ENCODE peak calls at places on chromosomes 16 and 17, in five cellular contexts. Q is BE2C, D is OCI-LY7, E is endodermal cell, F is dorsolateral prefrontal cortex. K is an unnamed sample.

GRCh38 chr17:65472602-65473001 is 88.8 kb downstream of the AXIN2 start:
- DNase-seq in F (no peak), Q (no peak), E (no peak), D (no peak), K (peak; percentile 76)

GRCh38 chr16:56277040-56277439 is 85.8 kb downstream of the GNAO1 start:
- DNase-seq in F (no peak), D (no peak), E (peak; percentile 89), Q (peak; percentile 60), K (no peak)

GRCh38 chr17:34980681-34981537 is 597 bp downstream of the LIG3 start:
- DNase-seq in E (peak; percentile 92), D (peak; percentile 84), F (peak; percentile 61), Q (peak; percentile 81), K (peak; percentile 86)

GRCh38 chr17:29250666-29251065 is 4.0 kb downstream of the CRYBA1 start:
- DNase-seq in Q (no peak), D (no peak), E (no peak), F (no peak), K (peak; percentile 71)

GRCh38 chr17:8503368-8503767 is 67.7 kb downstream of the NDEL1 start:
- DNase-seq in E (no peak), D (no peak), F (no peak), Q (no peak), K (no peak)

GRCh38 chr16:70746708-70747424 is 54.1 kb downstream of the VAC14 start:
- DNase-seq in E (no peak), D (peak; percentile 10), F (no peak), Q (no peak), K (peak; percentile 91)

GRCh38 chr16:77273-77806 is 685 bp upstream of the MPG start:
- DNase-seq in D (peak; percentile 62), Q (peak; percentile 60), E (peak; percentile 85), F (no peak), K (peak; percentile 85)

GRCh38 chr16:48408688-48409087 is 23.5 kb upstream of the SIAH1 start:
- DNase-seq in E (no peak), F (no peak), D (no peak), Q (no peak), K (peak; percentile 72)

GRCh38 chr16:26801628-26802027 is 265.1 kb upstream of the C16orf82 start:
- DNase-seq in Q (no peak), D (no peak), F (no peak), E (no peak), K (no peak)

GRCh38 chr17:2054740-2055493 is at the start of gene HIC1:
- DNase-seq in E (peak; percentile 95), D (peak; percentile 78), F (peak; percentile 47), Q (peak; percentile 67), K (peak; percentile 83)

GRCh38 chr17:20988896-20989295 is 53.9 kb downstream of the USP22 start:
- DNase-seq in E (peak; percentile 43), D (no peak), Q (no peak), F (no peak), K (no peak)

GRCh38 chr17:69773081-69773480 is 301.9 kb upstream of the KCNJ16 start:
- DNase-seq in F (no peak), D (no peak), E (no peak), Q (no peak), K (no peak)

GRCh38 chr17:2222301-2222700 is 81.3 kb downstream of the SMG6 start:
- DNase-seq in D (no peak), E (no peak), F (no peak), Q (no peak), K (no peak)

GRCh38 chr16:2663553-2664521 is 18.5 kb upstream of the KCTD5 start:
- DNase-seq in E (no peak), Q (no peak), D (no peak), F (no peak), K (peak; percentile 31)

GRCh38 chr17:57817299-57817698 is 32.5 kb downstream of the MRPS23 start:
- DNase-seq in Q (no peak), D (no peak), E (peak; percentile 35), F (no peak), K (no peak)

GRCh38 chr17:57819867-57820266 is 30.0 kb downstream of the MRPS23 start:
- DNase-seq in Q (no peak), F (no peak), D (no peak), E (peak; percentile 26), K (no peak)

GRCh38 chr17:57823469-57824401 is 26.1 kb downstream of the MRPS23 start:
- DNase-seq in D (no peak), Q (no peak), E (no peak), F (no peak), K (peak; percentile 17)

GRCh38 chr17:57818066-57818465 is 31.8 kb downstream of the MRPS23 start:
- DNase-seq in E (peak; percentile 33), Q (no peak), F (no peak), D (no peak), K (no peak)

DNA sequence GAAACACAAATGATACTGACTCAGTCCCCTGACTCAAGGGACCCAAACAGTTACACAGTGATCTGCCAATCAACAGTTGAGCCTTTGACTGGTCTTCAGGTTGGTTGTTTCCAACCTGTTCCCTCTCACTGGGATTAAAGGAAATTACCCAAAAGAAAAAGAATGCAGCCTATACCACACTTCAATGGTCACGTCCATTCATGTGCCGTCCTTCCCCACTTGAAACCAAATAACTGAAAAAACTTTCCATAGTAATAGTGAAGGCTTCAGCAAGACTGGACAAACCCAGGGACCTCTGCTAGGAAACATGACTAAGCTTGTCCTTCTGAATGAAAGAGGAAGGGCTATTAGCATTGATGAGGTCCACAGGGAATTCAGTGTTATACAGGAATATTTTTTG is 30.6 kb downstream of the MRPS23 start:
- DNase-seq in D (no peak), F (no peak), E (peak; percentile 29), Q (no peak), K (no peak)
- TF ChIP-seq CTCF in D (no peak), F (no peak), E (no peak), Q (no peak), K (no peak)

GRCh38 chr16:57301126-57301817 is 16.8 kb upstream of the PLLP start:
- DNase-seq in F (peak; percentile 64), E (peak; percentile 61), Q (no peak), D (no peak), K (no peak)
- H3K4me3 ChIP-seq in F (peak overlapping the region; percentile 27), E (peak overlapping the region; percentile 78), Q (no peak overlapping the region), D (no peak overlapping the region), K (no peak overlapping the region)

GRCh38 chr16:87459833-87460232 is 33.0 kb downstream of the ZCCHC14 start:
- DNase-seq in D (no peak), Q (no peak), F (no peak), E (no peak), K (no peak)

GRCh38 chr16:87463722-87464690 is 28.8 kb downstream of the ZCCHC14 start:
- DNase-seq in E (no peak), F (no peak), Q (no peak), D (peak; percentile 13), K (peak; percentile 83)

GRCh38 chr16:87459027-87459426 is 33.8 kb downstream of the ZCCHC14 start:
- DNase-seq in E (no peak), D (no peak), F (no peak), Q (no peak), K (no peak)

GRCh38 chr16:87460936-87461335 is 31.9 kb downstream of the ZCCHC14 start:
- DNase-seq in F (no peak), E (no peak), D (no peak), Q (no peak), K (no peak)

DNA sequence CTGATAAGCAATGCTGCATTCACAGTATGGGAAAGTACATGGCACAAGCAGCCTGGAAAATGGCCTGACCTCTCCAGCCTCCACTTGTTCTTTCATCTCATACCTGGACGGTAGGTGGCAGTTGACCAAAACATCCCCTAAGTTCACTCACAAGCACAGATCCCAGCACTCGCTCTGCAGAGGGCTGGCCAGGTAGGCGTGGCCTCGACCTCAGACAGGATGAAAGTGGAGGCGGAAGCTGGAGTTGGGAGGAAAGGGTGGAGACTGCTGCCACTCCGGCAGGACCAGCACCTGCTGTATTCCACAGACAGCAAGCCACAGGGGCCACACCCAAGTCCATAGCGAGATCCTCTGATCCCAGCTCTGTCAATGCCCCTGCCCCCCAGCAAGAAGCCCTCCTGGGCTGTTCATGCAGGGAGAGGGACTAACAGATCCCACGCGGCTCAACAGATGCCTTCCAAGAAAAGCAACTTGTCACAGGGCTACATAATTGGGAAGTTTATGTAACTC is 31.3 kb downstream of the ZCCHC14 start:
- DNase-seq in Q (peak; percentile 81), E (peak; percentile 98), F (peak; percentile 43), D (peak; percentile 59), K (peak; percentile 42)
- TF ChIP-seq CTCF in Q (peak; percentile 69), E (peak; percentile 82), F (no peak), D (peak; percentile 76), K (peak; percentile 22)

GRCh38 chr16:89054714-89055113 is 38.9 kb upstream of the ACSF3 start:
- DNase-seq in D (no peak), F (no peak), Q (no peak), E (no peak), K (no peak)

GRCh38 chr16:89056592-89056991 is 37.1 kb upstream of the ACSF3 start:
- DNase-seq in Q (no peak), D (no peak), F (no peak), E (no peak), K (no peak)

GRCh38 chr16:89055313-89055712 is 38.3 kb upstream of the ACSF3 start:
- DNase-seq in F (no peak), E (no peak), D (no peak), Q (no peak), K (no peak)

GRCh38 chr16:89057738-89058137 is 35.9 kb upstream of the ACSF3 start:
- DNase-seq in F (no peak), Q (no peak), E (no peak), D (no peak), K (no peak)

GRCh38 chr16:89055894-89056555 is 37.6 kb upstream of the ACSF3 start:
- DNase-seq in F (no peak), D (no peak), Q (no peak), E (no peak), K (no peak)
- H3K4me3 ChIP-seq in F (no peak overlapping the region), D (no peak overlapping the region), Q (no peak overlapping the region), E (no peak overlapping the region), K (no peak overlapping the region)

GRCh38 chr17:63435681-63436522 is 10.2 kb downstream of the CYB561 start:
- DNase-seq in F (no peak), E (peak; percentile 87), Q (peak; percentile 55), D (peak; percentile 75), K (no peak)
- TF ChIP-seq CTCF in F (no peak), E (peak; percentile 62), Q (no peak), D (peak; percentile 69), K (no peak)

DNA sequence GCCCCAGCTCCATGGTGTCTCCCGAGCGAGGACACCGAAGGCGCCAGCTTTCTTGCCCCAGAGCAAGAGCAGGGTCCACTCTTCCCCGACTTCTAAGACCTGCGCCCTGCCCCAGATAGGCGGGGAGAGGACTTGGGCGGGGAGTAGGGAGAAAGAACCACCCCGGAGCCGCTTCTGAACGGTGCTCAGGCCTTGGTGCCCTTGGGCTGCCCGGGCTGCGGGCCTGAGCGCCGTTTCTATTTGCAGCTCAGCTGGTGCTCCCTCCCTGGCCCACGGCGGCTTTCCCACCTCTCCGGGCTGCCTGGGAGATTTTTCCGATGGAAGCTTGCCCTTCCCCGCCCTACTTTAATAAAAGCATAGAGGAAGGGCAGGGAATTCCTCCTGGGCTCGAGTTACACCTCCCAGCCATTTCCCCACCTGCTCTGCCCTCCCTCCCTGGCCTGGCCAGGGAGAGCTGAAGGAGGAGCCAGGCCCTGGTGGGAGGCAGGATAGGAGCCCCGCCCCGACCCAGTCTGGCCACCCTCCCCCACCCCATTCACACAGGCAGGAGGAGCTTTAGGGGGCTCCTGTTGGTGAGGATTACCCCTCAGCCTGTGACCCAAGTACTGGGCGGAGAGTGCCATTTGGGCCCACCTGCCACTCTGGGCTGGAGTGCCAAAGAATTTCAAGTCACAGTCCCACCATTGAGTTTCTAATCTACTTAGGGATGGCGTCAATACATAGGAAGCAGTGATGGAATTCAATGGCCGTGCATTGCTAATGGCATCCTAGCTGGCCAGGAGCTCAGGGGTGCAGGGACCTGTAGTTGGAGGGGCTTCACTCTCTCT is 2.0 kb downstream of the MMP15 start:
- DNase-seq in E (peak; percentile 93), D (no peak), F (no peak), Q (no peak), K (no peak)
- H3K4me3 ChIP-seq in E (peak overlapping the region; percentile 85), D (no peak overlapping the region), F (peak overlapping the region; percentile 67), Q (peak overlapping the region; percentile 61), K (peak overlapping the region; percentile 61)